ENCODE peak calls at places on chromosomes 16 and 17, in five cellular contexts. Q is Peyer's patch, W is fibroblast of lung, V is brain microvascular endothelial cell, E is bronchial epithelial cell. F is an unnamed sample.

GRCh38 chr17:29929006-29929543 is 953 bp downstream of the SSH2 start:
- DNase-seq in Q (no peak), W (peak), V (peak), E (peak), F (peak)

GRCh38 chr17:81158688-81159590 is 6.4 kb upstream of the PVALEF start:
- DNase-seq in Q (no peak), W (no peak), V (no peak), E (no peak), F (no peak)

GRCh38 chr17:55513885-55514590 is 2.8 kb upstream of the SMIM36 start:
- DNase-seq in Q (peak), W (peak), V (peak), E (peak), F (peak)

GRCh38 chr17:55577011-55577586 is 65.8 kb upstream of the SMIM36 start:
- DNase-seq in Q (peak), W (peak), V (peak), E (no peak), F (peak)

GRCh38 chr17:57521606-57522435 is 223.3 kb downstream of the CCDC182 start:
- DNase-seq in Q (no peak), W (no peak), V (no peak), E (no peak), F (no peak)

GRCh38 chr16:89564476-89565255 is 4.2 kb downstream of the RPL13 start:
- DNase-seq in Q (no peak), W (no peak), V (no peak), E (peak), F (no peak)

GRCh38 chr16:31085873-31086628 is 2.7 kb downstream of the PRSS53 start:
- DNase-seq in Q (peak), W (no peak), V (no peak), E (no peak), F (no peak)

GRCh38 chr16:13165024-13165423 is 263.6 kb downstream of the SHISA9 start:
- DNase-seq in Q (no peak), W (no peak), V (no peak), E (no peak), F (no peak)

GRCh38 chr17:58308173-58308984 is 20.2 kb downstream of the TSPOAP1 start:
- DNase-seq in Q (no peak), W (no peak), V (no peak), E (no peak), F (no peak)

GRCh38 chr17:75818326-75818885 is 25.8 kb downstream of the UNC13D start:
- DNase-seq in Q (no peak), W (no peak), V (no peak), E (no peak), F (no peak)

GRCh38 chr17:77649717-77650211 is 308.7 kb upstream of the TNRC6C start:
- DNase-seq in Q (peak), W (peak), V (peak), E (peak), F (no peak)

GRCh38 chr17:6455321-6455705 is 11.1 kb downstream of the PIMREG start:
- DNase-seq in Q (peak), W (peak), V (no peak), E (no peak), F (peak)

GRCh38 chr16:84088695-84089395 is 27.9 kb downstream of the MBTPS1 start:
- DNase-seq in Q (no peak), W (no peak), V (no peak), E (no peak), F (no peak)

GRCh38 chr17:78789663-78790181 is 7.6 kb upstream of the CYTH1 start:
- DNase-seq in Q (no peak), W (peak), V (peak), E (peak), F (peak)

GRCh38 chr17:77235370-77236080 is 94.8 kb downstream of the SEC14L1 start:
- DNase-seq in Q (no peak), W (peak), V (peak), E (peak), F (peak)

GRCh38 chr17:31092475-31093064 is 2.2 kb upstream of the NF1 start:
- DNase-seq in Q (no peak), W (no peak), V (no peak), E (no peak), F (no peak)

GRCh38 chr16:21277927-21278706 is at the start of gene CRYM:
- DNase-seq in Q (peak), W (no peak), V (peak), E (peak), F (no peak)

GRCh38 chr17:42387663-42388380 is 420 bp downstream of the STAT3 start:
- DNase-seq in Q (peak), W (no peak), V (no peak), E (peak), F (no peak)

GRCh38 chr16:26863971-26864370 is 202.8 kb upstream of the C16orf82 start:
- DNase-seq in Q (no peak), W (no peak), V (no peak), E (no peak), F (peak)

GRCh38 chr17:51397361-51398127 is 137.2 kb downstream of the UTP18 start:
- DNase-seq in Q (no peak), W (peak), V (peak), E (peak), F (no peak)

GRCh38 chr17:81991684-81992513 is 14.5 kb downstream of the ASPSCR1 start:
- DNase-seq in Q (peak), W (peak), V (peak), E (peak), F (peak)

GRCh38 chr17:36993227-36993626 is 44.5 kb downstream of the AATF start:
- DNase-seq in Q (no peak), W (no peak), V (no peak), E (no peak), F (no peak)

GRCh38 chr17:60387666-60388065 is 4.3 kb downstream of the USP32 start:
- DNase-seq in Q (no peak), W (no peak), V (no peak), E (no peak), F (no peak)

GRCh38 chr17:28384281-28385036 is 13.0 kb downstream of the SARM1 start:
- DNase-seq in Q (peak), W (no peak), V (no peak), E (peak), F (no peak)

GRCh38 chr17:2805961-2806360 is 9.7 kb downstream of the RAP1GAP2 start:
- DNase-seq in Q (no peak), W (no peak), V (no peak), E (no peak), F (no peak)

GRCh38 chr17:2804912-2805311 is 8.7 kb downstream of the RAP1GAP2 start:
- DNase-seq in Q (no peak), W (no peak), V (no peak), E (peak), F (no peak)

GRCh38 chr17:2814049-2814448 is 17.8 kb downstream of the RAP1GAP2 start:
- DNase-seq in Q (no peak), W (no peak), V (no peak), E (no peak), F (no peak)

GRCh38 chr17:2808367-2809335 is 12.4 kb downstream of the RAP1GAP2 start:
- DNase-seq in Q (no peak), W (no peak), V (no peak), E (no peak), F (no peak)

DNA sequence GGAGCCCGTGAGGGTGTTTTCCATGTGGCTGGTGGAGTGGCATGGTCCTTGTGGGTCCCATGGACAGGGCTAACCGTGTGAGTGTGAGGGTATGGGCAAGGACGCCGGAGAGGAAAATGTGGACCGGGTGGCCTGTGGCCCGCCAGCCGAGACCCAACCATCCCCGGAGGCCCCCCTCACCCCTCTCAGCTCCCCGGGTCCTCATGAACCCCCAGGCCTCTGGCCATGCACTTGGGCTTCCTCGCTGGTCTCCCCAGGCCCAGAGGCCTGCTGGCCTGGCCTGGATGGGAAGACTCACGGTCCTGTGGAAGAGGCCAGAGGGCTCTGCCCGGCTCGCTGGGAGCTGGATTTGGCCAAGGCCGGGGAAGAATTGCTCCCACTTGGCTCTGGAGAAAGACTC is 13.1 kb downstream of the RAP1GAP2 start:
- DNase-seq in Q (no peak), W (no peak), V (no peak), E (no peak), F (no peak)
- TF ChIP-seq CTCF in Q (no peak), W (no peak), V (no peak), E (no peak), F (no peak)

DNA sequence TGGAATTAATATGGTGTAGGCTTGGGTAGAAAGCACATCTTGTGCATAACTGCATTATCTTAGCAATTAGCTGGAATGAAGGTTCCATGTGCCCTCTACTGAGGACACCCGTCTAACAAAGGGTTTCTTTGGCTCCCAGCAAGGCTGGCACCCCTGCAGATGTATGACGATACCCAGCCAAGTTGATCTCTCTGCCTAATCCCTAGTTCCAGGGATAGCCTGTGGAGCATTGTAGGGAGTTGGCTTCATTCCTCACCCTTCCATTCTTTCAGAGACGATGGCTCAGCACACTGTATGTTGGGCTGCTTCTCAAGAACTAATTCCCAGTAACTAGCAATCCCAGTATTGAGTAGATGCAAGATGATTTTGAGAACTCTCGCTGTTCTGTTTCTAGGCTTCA is 182.5 kb downstream of the SNX29 start:
- DNase-seq in Q (no peak), W (peak), V (no peak), E (no peak), F (no peak)
- H3K4me3 ChIP-seq in Q (no peak), W (no peak), V (no peak), E (no peak), F (no peak)

DNA sequence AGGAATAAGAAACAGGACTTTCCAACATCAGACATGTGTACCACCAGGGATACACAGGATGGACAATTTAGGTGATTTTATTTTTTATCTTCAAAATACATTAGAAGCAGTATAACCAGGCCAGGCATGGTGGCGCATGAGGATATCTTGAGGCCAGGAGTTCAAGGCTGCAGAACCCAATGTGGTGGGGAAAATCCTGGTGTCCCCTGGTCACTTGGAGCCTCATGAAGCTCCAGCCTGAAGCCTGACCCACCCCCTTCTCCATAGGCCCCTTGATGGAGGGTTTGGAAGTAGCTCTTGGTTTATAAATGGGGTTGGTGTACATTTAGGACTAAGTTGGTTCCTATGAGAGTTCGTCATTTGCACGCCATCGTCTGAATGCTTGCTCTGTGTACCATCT is 88.6 kb downstream of the MYH11 start:
- DNase-seq in Q (no peak), W (no peak), V (no peak), E (no peak), F (no peak)
- TF ChIP-seq CTCF in Q (no peak), W (no peak), V (no peak), E (no peak), F (no peak)

DNA sequence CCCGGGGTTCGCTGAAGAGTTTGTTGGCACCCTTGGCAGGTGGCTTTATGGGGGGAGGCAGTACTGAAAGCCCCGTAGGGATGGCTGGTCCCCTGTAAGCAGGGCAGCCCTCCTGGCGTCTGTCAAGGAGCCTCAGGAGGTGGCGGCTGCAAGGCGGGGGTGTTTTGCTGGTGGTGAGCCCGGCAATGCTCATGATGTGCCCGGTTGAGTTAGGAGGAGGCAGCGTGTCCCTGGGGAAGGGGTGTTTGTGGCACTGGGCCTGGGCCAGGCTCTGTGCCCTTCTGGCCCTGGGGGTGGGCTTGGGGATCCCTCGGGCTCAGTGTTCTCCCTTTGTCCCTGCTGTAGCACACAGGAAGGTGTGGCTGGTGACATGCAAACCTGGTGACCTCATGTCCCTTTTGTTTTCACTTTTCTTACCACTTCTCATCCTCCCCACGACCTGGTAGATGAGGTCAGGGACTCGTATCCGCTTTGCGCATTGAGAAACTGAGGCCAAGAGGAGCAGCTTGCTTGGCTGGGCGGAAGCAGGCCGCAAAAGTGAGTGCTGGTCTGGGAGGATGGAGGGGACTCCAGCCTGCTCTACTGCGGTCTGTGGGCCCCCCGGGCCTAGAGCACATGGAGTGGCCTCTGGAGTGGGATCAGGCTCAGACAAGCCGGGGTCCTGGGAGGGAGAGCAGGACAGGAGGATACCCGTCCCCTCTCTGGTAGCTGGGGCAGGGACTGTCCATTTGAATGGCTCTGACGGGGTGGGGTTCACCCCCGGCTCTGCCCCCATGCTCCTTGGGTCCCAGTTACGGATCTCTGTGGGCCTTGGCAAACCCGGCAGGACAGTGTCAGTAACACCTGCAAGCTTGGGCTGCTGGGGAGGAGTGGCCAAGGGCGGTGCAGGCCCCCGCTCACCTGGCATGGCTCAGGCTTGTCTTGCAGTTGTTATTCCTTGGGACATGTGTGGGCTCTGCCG is 2.2 kb downstream of the SNN start:
- DNase-seq in Q (no peak), W (no peak), V (no peak), E (no peak), F (no peak)
- H3K4me3 ChIP-seq in Q (no peak), W (no peak), V (no peak), E (no peak), F (peak)

GRCh38 chr16:55465077-55465896 is 13.7 kb upstream of the MMP2 start:
- DNase-seq in Q (peak), W (peak), V (peak), E (peak), F (peak)
- TF ChIP-seq CTCF in Q (peak), W (peak), V (peak), E (peak), F (peak)

GRCh38 chr17:49907279-49907678 is 59.4 kb upstream of the TAC4 start:
- DNase-seq in Q (no peak), W (no peak), V (no peak), E (no peak), F (no peak)

GRCh38 chr17:49913226-49914095 is 55.5 kb upstream of the DLX4 start:
- DNase-seq in Q (no peak), W (peak), V (peak), E (peak), F (no peak)

GRCh38 chr17:49908782-49909714 is 59.9 kb upstream of the DLX4 start:
- DNase-seq in Q (no peak), W (no peak), V (no peak), E (no peak), F (no peak)

GRCh38 chr17:49910858-49911204 is 58.2 kb upstream of the DLX4 start:
- DNase-seq in Q (no peak), W (no peak), V (no peak), E (no peak), F (no peak)

DNA sequence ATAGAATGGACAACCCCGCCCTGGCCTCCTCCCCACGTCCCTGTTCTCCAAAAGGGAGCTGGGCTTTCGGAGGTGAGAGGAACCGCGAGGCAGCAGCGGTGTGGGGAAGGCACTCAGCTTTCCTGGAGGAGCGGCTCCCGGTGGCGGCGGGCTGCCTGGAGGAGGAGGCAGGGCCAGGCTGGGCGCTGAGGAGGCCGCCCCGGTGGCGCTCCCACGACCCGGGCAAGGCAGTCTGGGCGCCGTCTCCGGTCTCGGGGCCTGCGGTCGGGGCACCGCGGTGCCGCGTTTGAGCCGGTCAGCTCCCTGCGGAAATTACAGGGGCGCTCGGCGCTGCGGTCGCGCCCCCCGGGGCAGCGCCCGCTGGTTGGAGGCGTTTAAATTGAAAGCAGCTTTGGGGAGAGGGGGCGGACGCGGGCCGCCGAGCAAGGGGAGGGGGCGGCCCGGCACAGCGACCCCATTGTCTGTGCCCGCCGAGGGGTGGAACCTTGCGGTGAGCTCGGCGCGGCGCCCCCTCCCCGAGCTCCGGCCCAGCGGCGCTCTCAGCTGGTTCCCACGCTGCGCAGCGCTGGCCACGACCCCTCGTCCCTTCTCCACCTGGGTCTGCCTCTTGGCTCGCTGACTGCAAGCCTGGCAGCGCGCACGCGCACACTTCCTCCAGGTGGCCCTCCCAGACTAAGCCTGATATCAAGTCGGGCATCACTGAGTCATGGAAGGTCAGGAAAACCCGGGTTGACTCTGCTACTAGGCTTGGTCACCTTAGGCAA is 58.7 kb upstream of the DLX4 start:
- DNase-seq in Q (no peak), W (peak), V (peak), E (peak), F (peak)
- H3K4me3 ChIP-seq in Q (no peak), W (no peak), V (no peak), E (no peak), F (peak)

GRCh38 chr16:50381679-50382440 is 13.1 kb upstream of the BRD7 start:
- DNase-seq in Q (no peak), W (no peak), V (no peak), E (no peak), F (no peak)
- TF ChIP-seq CTCF in Q (no peak), W (no peak), V (peak), E (no peak), F (peak)